ENCODE peak calls at places on chromosomes 12 and 14, in five cellular contexts. A is HCT116, Y is GM12878, I is H1, F is K562. O is an unnamed sample.

GRCh38 chr14:21454843-21455550 is 926 bp downstream of the CHD8 start:
- DNase-seq in A (no peak), Y (no peak), I (no peak), F (no peak), O (peak)

GRCh38 chr14:101120636-101121398 is 217.3 kb upstream of the RTL1 start:
- DNase-seq in A (no peak), Y (no peak), I (no peak), F (no peak), O (no peak)

GRCh38 chr14:50666772-50667490 is 1.2 kb downstream of the SAV1 start:
- DNase-seq in A (no peak), Y (no peak), I (no peak), F (no peak), O (peak)

GRCh38 chr12:29320295-29321090 is 60.5 kb downstream of the ERGIC2 start:
- DNase-seq in A (no peak), Y (no peak), I (no peak), F (no peak), O (peak)

GRCh38 chr14:99425272-99425681 is 55.4 kb downstream of the SETD3 start:
- DNase-seq in A (no peak), Y (no peak), I (no peak), F (no peak), O (no peak)

GRCh38 chr12:111664961-111665865 is 20.5 kb downstream of the BRAP start:
- DNase-seq in A (no peak), Y (no peak), I (no peak), F (no peak), O (no peak)

GRCh38 chr12:115763376-115763775 is 514.1 kb downstream of the MED13L start:
- DNase-seq in A (no peak), Y (no peak), I (no peak), F (no peak), O (no peak)

GRCh38 chr14:106551265-106551664 is 1024.9 kb downstream of the TMEM121 start:
- DNase-seq in A (no peak), Y (no peak), I (no peak), F (no peak), O (no peak)

GRCh38 chr12:2179953-2180736 is 127.4 kb downstream of the CACNA1C start:
- DNase-seq in A (peak), Y (no peak), I (no peak), F (no peak), O (no peak)

GRCh38 chr14:31208546-31209424 is 1.2 kb upstream of the HECTD1 start:
- DNase-seq in A (no peak), Y (no peak), I (no peak), F (no peak), O (no peak)

GRCh38 chr12:109916045-109916444 is 16.0 kb downstream of the TCHP start:
- DNase-seq in A (no peak), Y (no peak), I (no peak), F (no peak), O (no peak)

GRCh38 chr14:104827173-104828055 is 26.5 kb downstream of the ZBTB42 start:
- DNase-seq in A (peak), Y (no peak), I (peak), F (peak), O (peak)

GRCh38 chr12:85155791-85156190 is 119.6 kb downstream of the LRRIQ1 start:
- DNase-seq in A (peak), Y (no peak), I (no peak), F (no peak), O (peak)

GRCh38 chr12:119914666-119915065 is 37.5 kb upstream of the CIT start:
- DNase-seq in A (no peak), Y (no peak), I (no peak), F (no peak), O (no peak)

GRCh38 chr14:55136241-55136640 is 7.2 kb downstream of the LGALS3 start:
- DNase-seq in A (no peak), Y (no peak), I (no peak), F (no peak), O (no peak)

GRCh38 chr14:85444685-85445084 is 85.3 kb upstream of the FLRT2 start:
- DNase-seq in A (no peak), Y (no peak), I (no peak), F (no peak), O (no peak)

GRCh38 chr12:109291531-109292341 is 17.3 kb downstream of the FOXN4 start:
- DNase-seq in A (no peak), Y (no peak), I (peak), F (no peak), O (no peak)

GRCh38 chr12:121085113-121085841 is 46.2 kb upstream of the OASL start:
- DNase-seq in A (no peak), Y (no peak), I (no peak), F (no peak), O (no peak)

GRCh38 chr12:11978985-11979384 is 91.8 kb upstream of the BCL2L14 start:
- DNase-seq in A (no peak), Y (no peak), I (no peak), F (no peak), O (no peak)

GRCh38 chr12:50198829-50199228 is 31.7 kb upstream of the CERS5 start:
- DNase-seq in A (no peak), Y (no peak), I (no peak), F (no peak), O (no peak)

GRCh38 chr12:57101892-57102695 is 9.1 kb downstream of the STAT6 start:
- DNase-seq in A (no peak), Y (no peak), I (no peak), F (peak), O (peak)

GRCh38 chr12:49626169-49626835 is 2.9 kb downstream of the PRPF40B start:
- DNase-seq in A (no peak), Y (no peak), I (no peak), F (no peak), O (no peak)

GRCh38 chr14:94129758-94130414 is 482 bp upstream of the IFI27L2 start:
- DNase-seq in A (peak), Y (no peak), I (no peak), F (peak), O (no peak)

GRCh38 chr12:3119192-3119744 is 42.1 kb downstream of the TSPAN9 start:
- DNase-seq in A (no peak), Y (no peak), I (no peak), F (no peak), O (no peak)

GRCh38 chr12:58233886-58234285 is 292.5 kb downstream of the ATP23 start:
- DNase-seq in A (no peak), Y (no peak), I (no peak), F (no peak), O (no peak)

GRCh38 chr12:48002773-48003218 is 1.5 kb downstream of the COL2A1 start:
- DNase-seq in A (no peak), Y (no peak), I (no peak), F (no peak), O (no peak)

GRCh38 chr14:55317503-55317902 is 46.3 kb downstream of the FBXO34 start:
- DNase-seq in A (no peak), Y (no peak), I (no peak), F (no peak), O (no peak)

GRCh38 chr12:27602516-27602915 is 78.5 kb downstream of the PPFIBP1 start:
- DNase-seq in A (no peak), Y (no peak), I (no peak), F (no peak), O (no peak)

GRCh38 chr14:51626788-51627187 is 24.9 kb upstream of the FRMD6 start:
- DNase-seq in A (no peak), Y (no peak), I (no peak), F (no peak), O (no peak)

GRCh38 chr12:48788852-48789775 is at the start of gene ADCY6:
- DNase-seq in A (peak), Y (no peak), I (no peak), F (peak), O (peak)

GRCh38 chr12:57549909-57550627 is at the start of gene KIF5A:
- DNase-seq in A (no peak), Y (no peak), I (no peak), F (peak), O (no peak)

GRCh38 chr14:70707138-70708038 is 65.7 kb downstream of the TTC9 start:
- DNase-seq in A (peak), Y (peak), I (no peak), F (no peak), O (peak)

GRCh38 chr14:103594265-103594664 is 31.5 kb downstream of the COA8 start:
- DNase-seq in A (no peak), Y (no peak), I (no peak), F (no peak), O (peak)

GRCh38 chr14:54785111-54785777 is 117.4 kb downstream of the GCH1 start:
- DNase-seq in A (no peak), Y (no peak), I (no peak), F (no peak), O (no peak)

GRCh38 chr14:28954025-28954424 is 187.4 kb downstream of the FOXG1 start:
- DNase-seq in A (no peak), Y (no peak), I (no peak), F (no peak), O (no peak)

GRCh38 chr12:111088409-111088808 is 168.0 kb upstream of the MYL2 start:
- DNase-seq in A (no peak), Y (no peak), I (no peak), F (no peak), O (no peak)

GRCh38 chr12:9649532-9649940 is 20.0 kb upstream of the CLEC2D start:
- DNase-seq in A (no peak), Y (peak), I (no peak), F (no peak), O (no peak)

GRCh38 chr12:96434107-96434506 is 33.9 kb upstream of the CDK17 start:
- DNase-seq in A (no peak), Y (no peak), I (no peak), F (no peak), O (no peak)

GRCh38 chr12:90166012-90166411 is 457.4 kb upstream of the ATP2B1 start:
- DNase-seq in A (no peak), Y (no peak), I (no peak), F (no peak), O (no peak)

GRCh38 chr12:90163975-90164374 is 455.3 kb upstream of the ATP2B1 start:
- DNase-seq in A (no peak), Y (no peak), I (no peak), F (no peak), O (no peak)

GRCh38 chr12:90170740-90171139 is 462.1 kb upstream of the ATP2B1 start:
- DNase-seq in A (no peak), Y (no peak), I (no peak), F (no peak), O (no peak)

GRCh38 chr12:90167501-90167900 is 458.9 kb upstream of the ATP2B1 start:
- DNase-seq in A (no peak), Y (no peak), I (no peak), F (no peak), O (no peak)

GRCh38 chr12:90166671-90167070 is 458.0 kb upstream of the ATP2B1 start:
- DNase-seq in A (no peak), Y (no peak), I (no peak), F (no peak), O (no peak)
- TF ChIP-seq SRF in A (no peak), Y (no peak), I (no peak), F (no peak), O (no peak)

GRCh38 chr12:45431153-45431552 is 215.3 kb downstream of the ANO6 start:
- DNase-seq in A (no peak), Y (no peak), I (no peak), F (no peak), O (no peak)
- TF ChIP-seq SRF in A (no peak), Y (no peak), I (no peak), F (no peak), O (no peak)

GRCh38 chr12:46492471-46493351 is 120.1 kb upstream of the SLC38A2 start:
- DNase-seq in A (peak), Y (no peak), I (no peak), F (no peak), O (peak)
- TF ChIP-seq SRF in A (no peak), Y (no peak), I (no peak), F (no peak), O (peak)

DNA sequence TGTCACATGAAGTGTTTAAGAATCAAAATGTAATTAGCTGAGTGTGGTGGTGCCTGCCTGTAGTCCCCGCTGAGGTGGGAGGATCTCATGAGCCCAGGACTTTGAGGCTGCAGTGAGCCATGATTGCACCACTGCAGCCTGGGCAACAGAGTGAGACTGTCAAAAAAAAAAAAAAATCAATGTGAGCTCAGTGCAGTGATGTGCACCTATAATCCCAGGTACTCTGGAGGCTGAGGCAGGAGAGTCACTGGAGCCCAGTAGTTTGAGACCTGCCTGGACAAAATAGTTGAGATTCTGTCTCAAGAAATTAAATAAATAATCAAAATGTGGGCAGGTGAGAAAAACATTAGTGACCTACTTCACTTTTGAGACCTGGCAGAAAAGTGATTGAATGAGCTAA is 140.0 kb downstream of the MON2 start:
- DNase-seq in A (no peak), Y (no peak), I (no peak), F (no peak), O (no peak)
- TF ChIP-seq SRF in A (no peak), Y (no peak), I (no peak), F (no peak), O (no peak)

GRCh38 chr12:52587563-52587962 is 13.7 kb downstream of the KRT72 start:
- DNase-seq in A (no peak), Y (no peak), I (no peak), F (no peak), O (no peak)

GRCh38 chr12:52585001-52585400 is 11.4 kb upstream of the KRT74 start:
- DNase-seq in A (no peak), Y (no peak), I (no peak), F (no peak), O (no peak)

GRCh38 chr12:52584156-52584682 is 10.6 kb upstream of the KRT74 start:
- DNase-seq in A (no peak), Y (no peak), I (no peak), F (no peak), O (no peak)

GRCh38 chr12:52582971-52583456 is 9.4 kb upstream of the KRT74 start:
- DNase-seq in A (peak), Y (no peak), I (peak), F (peak), O (peak)

GRCh38 chr12:52585951-52586350 is 12.3 kb upstream of the KRT74 start:
- DNase-seq in A (no peak), Y (no peak), I (no peak), F (no peak), O (no peak)
- TF ChIP-seq SRF in A (no peak), Y (no peak), I (no peak), F (no peak), O (no peak)

O was measured in HepG2.